ENCODE peak calls at places on chromosomes 5 and 9, in four cellular contexts. J is left lung, F is psoas muscle, S is ascending aorta. D is an unnamed sample.

GRCh38 chr9:108994695-108995094 is 18.6 kb downstream of the CTNNAL1 start:
- DNase-seq in J (peak; percentile 61), F (peak; percentile 53), S (no peak), D (no peak)

GRCh38 chr5:151094861-151095260 is 14.0 kb upstream of the TNIP1 start:
- DNase-seq in J (no peak), F (no peak), S (no peak), D (no peak)

GRCh38 chr5:133565993-133566392 is 46.3 kb downstream of the FSTL4 start:
- DNase-seq in J (no peak), F (no peak), S (no peak), D (no peak)

GRCh38 chr5:16037121-16037520 is 142.5 kb downstream of the MARCHF11 start:
- DNase-seq in J (no peak), F (no peak), S (no peak), D (no peak)

GRCh38 chr9:31745468-31745867 is 639.0 kb upstream of the ACO1 start:
- DNase-seq in J (no peak), F (no peak), S (no peak), D (no peak)

GRCh38 chr5:142316681-142317080 is 8.1 kb downstream of the SPRY4 start:
- DNase-seq in J (no peak), F (no peak), S (no peak), D (no peak)

GRCh38 chr9:92424340-92424739 is at the start of gene OMD:
- DNase-seq in J (no peak), F (no peak), S (no peak), D (no peak)

GRCh38 chr5:157295247-157295646 is 29.3 kb downstream of the CYFIP2 start:
- DNase-seq in J (no peak), F (no peak), S (no peak), D (no peak)

GRCh38 chr9:133351908-133352634 is 4.1 kb downstream of the RPL7A start:
- DNase-seq in J (no peak), F (no peak), S (no peak), D (no peak)

GRCh38 chr5:139481122-139481533 is 1.4 kb downstream of the STING1 start:
- DNase-seq in J (peak; percentile 70), F (peak; percentile 57), S (no peak), D (no peak)

GRCh38 chr5:29134418-29134817 is 2059.1 kb upstream of the CDH6 start:
- DNase-seq in J (no peak), F (no peak), S (no peak), D (no peak)

GRCh38 chr9:114291886-114292590 is 30.9 kb upstream of the ORM1 start:
- DNase-seq in J (peak; percentile 10), F (peak; percentile 12), S (no peak), D (no peak)

GRCh38 chr9:13587581-13587980 is 308.1 kb upstream of the MPDZ start:
- DNase-seq in J (no peak), F (peak; percentile 32), S (no peak), D (no peak)

GRCh38 chr9:6973762-6974161 is 216.0 kb downstream of the KDM4C start:
- DNase-seq in J (no peak), F (no peak), S (no peak), D (no peak)

GRCh38 chr9:71819115-71819739 is 50.9 kb upstream of the CEMIP2 start:
- DNase-seq in J (no peak), F (no peak), S (no peak), D (peak; percentile 44)

GRCh38 chr5:55187370-55187769 is 14.4 kb upstream of the CDC20B start:
- DNase-seq in J (no peak), F (no peak), S (no peak), D (no peak)

GRCh38 chr5:107359033-107359915 is 311.5 kb downstream of the EFNA5 start:
- DNase-seq in J (no peak), F (no peak), S (no peak), D (no peak)

GRCh38 chr9:99103909-99104458 is 929 bp upstream of the TGFBR1 start:
- DNase-seq in J (no peak), F (peak; percentile 60), S (no peak), D (peak; percentile 34)

GRCh38 chr9:32551491-32552049 is 557 bp upstream of the SMIM27 start:
- DNase-seq in J (peak; percentile 42), F (no peak), S (no peak), D (peak; percentile 34)

GRCh38 chr5:32711693-32712462 is 757 bp downstream of the NPR3 start:
- DNase-seq in J (no peak), F (peak; percentile 66), S (no peak), D (no peak)

GRCh38 chr5:24110019-24110615 is 534.7 kb downstream of the CDH10 start:
- DNase-seq in J (no peak), F (no peak), S (no peak), D (no peak)

GRCh38 chr5:55407059-55407684 is 99.4 kb downstream of the MTREX start:
- DNase-seq in J (no peak), F (no peak), S (no peak), D (no peak)

GRCh38 chr9:108991479-108991878 is 21.8 kb downstream of the CTNNAL1 start:
- DNase-seq in J (no peak), F (no peak), S (no peak), D (no peak)

GRCh38 chr9:92947268-92948031 is at the start of gene FGD3:
- DNase-seq in J (no peak), F (no peak), S (no peak), D (peak; percentile 76)

GRCh38 chr9:77424993-77425392 is 223.1 kb downstream of the GNA14 start:
- DNase-seq in J (no peak), F (no peak), S (no peak), D (no peak)

GRCh38 chr5:73591102-73591695 is 25.7 kb downstream of the UTP15 start:
- DNase-seq in J (no peak), F (no peak), S (no peak), D (no peak)

GRCh38 chr9:12166511-12166910 is 526.7 kb upstream of the TYRP1 start:
- DNase-seq in J (no peak), F (no peak), S (no peak), D (no peak)

GRCh38 chr9:110509787-110510186 is 69.8 kb downstream of the SVEP1 start:
- DNase-seq in J (no peak), F (no peak), S (no peak), D (no peak)

GRCh38 chr9:32783168-32783891 is at the start of gene TMEM215:
- DNase-seq in J (no peak), F (peak; percentile 58), S (no peak), D (no peak)

GRCh38 chr9:123318192-123318591 is 37.8 kb upstream of the CRB2 start:
- DNase-seq in J (no peak), F (no peak), S (no peak), D (no peak)
- H3K27ac ChIP-seq in J (no peak overlapping the region), F (no peak overlapping the region), S (no peak overlapping the region), D (no peak overlapping the region)

DNA sequence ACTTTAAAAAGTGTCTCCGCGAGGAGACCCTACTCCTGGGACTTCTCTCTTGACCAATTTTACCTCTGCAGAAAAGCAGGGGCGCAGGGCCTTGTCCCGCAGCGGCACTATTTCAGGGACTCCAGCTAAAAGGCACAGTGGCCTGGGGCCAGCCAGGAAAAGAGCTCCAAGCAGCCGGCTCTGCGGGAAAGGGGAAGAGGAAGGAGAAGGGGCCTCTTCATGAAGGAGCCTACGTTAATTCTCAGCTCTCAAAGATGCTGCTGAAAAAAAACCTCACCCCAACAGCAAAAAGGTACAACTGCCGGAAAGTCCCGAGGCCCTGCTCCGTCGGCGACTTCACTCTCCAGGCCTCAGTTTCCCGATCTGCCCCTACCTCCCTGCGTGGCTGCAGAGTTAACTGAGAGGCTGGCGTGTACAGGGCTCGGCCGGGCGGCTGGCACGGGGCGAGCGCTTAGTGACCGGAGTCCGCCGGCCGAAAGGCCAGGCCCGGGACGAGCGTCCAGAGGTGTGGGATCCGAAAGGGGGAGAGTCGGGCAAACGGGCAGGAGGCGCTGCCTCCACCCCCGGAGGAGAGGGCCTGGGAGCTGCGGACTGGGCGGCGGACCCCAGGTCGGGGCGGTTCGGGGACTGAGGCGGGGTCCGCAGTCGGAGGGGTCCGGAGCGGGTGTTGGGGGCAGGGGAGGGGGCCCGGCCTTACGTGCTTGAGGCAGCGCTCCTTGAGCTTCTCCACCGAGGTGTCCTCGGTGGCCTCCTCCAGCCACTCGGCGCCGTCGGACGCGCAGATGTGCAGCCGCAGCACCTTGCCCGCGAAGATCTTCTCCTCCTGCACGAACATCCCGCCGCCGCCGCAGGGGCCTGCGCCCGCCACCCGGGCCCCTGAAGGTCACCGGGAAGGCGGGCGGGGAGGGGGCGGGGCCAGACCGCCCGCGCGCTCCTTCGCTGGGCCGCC is 571 bp downstream of the UBAC1 start:
- DNase-seq in J (no peak), F (no peak), S (no peak), D (no peak)
- TF ChIP-seq CTCF in J (no peak), F (no peak), S (no peak), D (no peak)

GRCh38 chr5:179827684-179828083 is 7.0 kb downstream of the SQSTM1 start:
- DNase-seq in J (peak; percentile 59), F (peak; percentile 77), S (no peak), D (no peak)

GRCh38 chr5:179833056-179833708 is 12.5 kb downstream of the SQSTM1 start:
- DNase-seq in J (no peak), F (no peak), S (no peak), D (no peak)

GRCh38 chr5:179828756-179829421 is 8.2 kb downstream of the SQSTM1 start:
- DNase-seq in J (no peak), F (no peak), S (no peak), D (no peak)

GRCh38 chr5:179832039-179832745 is 11.5 kb downstream of the SQSTM1 start:
- DNase-seq in J (no peak), F (no peak), S (no peak), D (no peak)

GRCh38 chr5:179829732-179830435 is 9.2 kb downstream of the SQSTM1 start:
- DNase-seq in J (no peak), F (no peak), S (no peak), D (no peak)
- H3K4me1 ChIP-seq in J (peaks cover 33% of the 10 kb centered on the region), F (peaks cover 73% of the 10 kb centered on the region), S (peaks cover 10% of the 10 kb centered on the region), D (no peaks in the 10 kb centered on the region)

GRCh38 chr5:31047007-31047406 is 146.5 kb upstream of the CDH6 start:
- DNase-seq in J (no peak), F (no peak), S (no peak), D (no peak)
- H3K27ac ChIP-seq in J (no peak overlapping the region), F (no peak overlapping the region), S (no peak overlapping the region), D (no peak overlapping the region)

GRCh38 chr5:171667341-171668096 is 118.1 kb upstream of the SMIM23 start:
- DNase-seq in J (peak; percentile 54), F (peak; percentile 62), S (no peak), D (no peak)
- TF ChIP-seq CTCF in J (no peak), F (no peak), S (peak; percentile 28), D (no peak)

D was measured in CD8-positive, alpha-beta T cell.